ENCODE peak calls at places on chromosomes 11 and 22, in four cellular contexts. Q is fibroblast of lung, E is lung, H is esophagus muscularis mucosa. J is an unnamed sample.

GRCh38 chr22:17576475-17576874 is 13.2 kb downstream of the SLC25A18 start:
- DNase-seq in Q (no peak), E (no peak), H (no peak), J (peak)

GRCh38 chr11:36015806-36016205 is 71.9 kb downstream of the LDLRAD3 start:
- DNase-seq in Q (peak), E (no peak), H (no peak), J (no peak)

GRCh38 chr11:67373916-67374570 is 645 bp upstream of the CLCF1 start:
- DNase-seq in Q (peak), E (peak), H (no peak), J (peak)

GRCh38 chr11:58629857-58630256 is 7.4 kb downstream of the CNTF start:
- DNase-seq in Q (peak), E (no peak), H (no peak), J (peak)

GRCh38 chr11:78042858-78043257 is 19.8 kb upstream of the KCTD14 start:
- DNase-seq in Q (no peak), E (no peak), H (no peak), J (no peak)

GRCh38 chr11:65279713-65280459 is 18.1 kb downstream of the POLA2 start:
- DNase-seq in Q (peak), E (no peak), H (no peak), J (peak)

GRCh38 chr11:27208846-27209245 is 154.2 kb downstream of the CCDC34 start:
- DNase-seq in Q (no peak), E (no peak), H (no peak), J (no peak)

GRCh38 chr22:25111579-25112517 is 87.8 kb upstream of the CRYBB3 start:
- DNase-seq in Q (no peak), E (peak), H (no peak), J (no peak)

GRCh38 chr11:64826062-64826461 is 15.7 kb upstream of the MEN1 start:
- DNase-seq in Q (no peak), E (no peak), H (no peak), J (no peak)

GRCh38 chr22:50738649-50739227 is 734 bp downstream of the ACR start:
- DNase-seq in Q (no peak), E (no peak), H (no peak), J (no peak)

GRCh38 chr11:488992-489391 is 18.1 kb downstream of the RNH1 start:
- DNase-seq in Q (no peak), E (no peak), H (no peak), J (no peak)

DNA sequence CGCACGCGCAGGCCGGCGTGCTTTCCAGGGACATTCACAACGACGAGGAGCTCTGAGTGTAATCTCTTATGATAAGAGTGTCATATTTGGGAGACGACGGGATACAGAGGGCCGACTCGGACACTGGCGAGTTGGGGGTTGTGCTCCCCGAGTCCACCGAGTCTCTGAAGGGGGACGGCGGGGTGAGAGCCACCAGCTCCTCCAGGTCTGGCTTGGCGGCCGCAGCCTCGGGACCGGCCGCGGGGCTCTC is 170.9 kb upstream of the CTSC start:
- DNase-seq in Q (no peak), E (no peak), H (no peak), J (no peak)
- H3K4me3 ChIP-seq in Q (no peak), E (no peak), H (peak), J (no peak)

GRCh38 chr11:8267280-8267679 is 3.6 kb upstream of the LMO1 start:
- DNase-seq in Q (no peak), E (no peak), H (no peak), J (no peak)

GRCh38 chr11:8263769-8264410 is at the start of gene LMO1:
- DNase-seq in Q (peak), E (peak), H (no peak), J (peak)

GRCh38 chr11:8266246-8267241 is 2.9 kb upstream of the LMO1 start:
- DNase-seq in Q (no peak), E (no peak), H (no peak), J (no peak)

GRCh38 chr11:8267831-8268529 is 4.3 kb upstream of the LMO1 start:
- DNase-seq in Q (no peak), E (no peak), H (no peak), J (no peak)

DNA sequence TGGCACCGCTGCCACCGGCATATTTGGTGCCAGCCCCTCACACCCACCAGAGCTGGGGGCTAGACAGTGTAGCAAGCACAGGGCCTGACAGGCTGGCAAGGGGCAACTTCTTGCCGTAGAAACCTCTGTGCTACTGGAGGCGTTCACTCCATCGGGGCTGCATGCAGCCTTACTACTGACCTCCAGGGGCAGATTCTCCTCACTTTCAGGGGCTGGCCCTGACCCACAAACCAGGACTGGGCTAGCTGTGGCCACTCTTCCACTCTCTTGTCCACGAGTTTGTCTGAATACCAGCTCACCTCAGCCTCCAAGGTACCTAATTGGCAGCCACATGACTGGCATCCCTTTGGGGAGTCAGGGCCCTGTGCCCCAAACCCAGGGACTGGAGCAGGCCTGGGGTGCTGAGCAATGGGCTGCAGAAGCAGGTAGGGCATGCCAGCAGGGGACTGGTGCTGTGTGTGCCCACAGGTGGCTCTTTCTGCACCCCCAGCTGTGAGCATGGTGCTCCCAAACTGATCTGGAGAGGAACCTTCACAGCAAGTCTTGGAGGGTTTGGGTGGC is 2.1 kb upstream of the LMO1 start:
- DNase-seq in Q (no peak), E (no peak), H (no peak), J (no peak)
- TF ChIP-seq CTCF in Q (peak), E (no peak), H (no peak), J (peak)

DNA sequence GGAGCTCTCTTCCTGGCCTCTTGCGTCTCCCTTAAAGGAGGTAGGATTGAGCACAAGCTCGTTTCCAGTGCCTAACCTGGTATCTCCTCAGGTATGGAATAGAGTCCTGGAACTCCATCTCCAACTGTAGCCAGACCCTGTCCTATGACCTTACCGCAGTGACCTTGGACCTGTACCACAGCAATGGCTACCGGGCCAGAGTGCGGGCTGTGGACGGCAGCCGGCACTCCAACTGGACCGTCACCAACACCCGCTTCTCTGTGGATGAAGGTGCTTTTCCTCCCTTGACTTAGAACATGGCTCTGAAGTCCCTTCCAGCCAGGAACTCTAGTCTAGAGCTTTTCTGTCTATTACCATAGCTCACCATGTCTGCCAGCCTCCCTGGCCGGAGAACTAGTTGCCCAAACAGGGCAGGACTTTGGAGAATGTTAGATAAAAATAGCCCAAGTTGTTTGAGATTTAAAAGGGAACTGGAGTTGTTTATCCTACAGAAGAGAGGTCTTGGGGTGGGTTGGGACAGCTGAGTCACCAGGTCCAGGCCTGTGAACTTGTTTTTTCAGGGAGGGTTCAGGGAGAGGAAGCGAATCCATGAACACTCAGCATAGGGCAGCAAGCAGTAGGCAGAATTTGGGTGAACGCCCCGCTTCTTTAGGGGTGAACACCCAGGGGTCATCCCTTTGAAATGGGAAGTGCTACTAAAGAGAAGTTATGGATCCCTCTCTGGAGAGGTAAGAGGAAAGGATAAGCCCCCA is 3.3 kb downstream of the IL10RA start:
- DNase-seq in Q (no peak), E (no peak), H (no peak), J (no peak)
- H3K4me3 ChIP-seq in Q (no peak), E (no peak), H (peak), J (no peak)

GRCh38 chr11:10752486-10752885 is 1.4 kb downstream of the CTR9 start:
- DNase-seq in Q (no peak), E (no peak), H (no peak), J (no peak)

GRCh38 chr11:10751581-10751940 is 515 bp downstream of the CTR9 start:
- DNase-seq in Q (no peak), E (no peak), H (no peak), J (peak)

GRCh38 chr11:10749476-10749875 is 1.6 kb upstream of the CTR9 start:
- DNase-seq in Q (no peak), E (no peak), H (no peak), J (no peak)

GRCh38 chr11:10752061-10752460 is 1.0 kb downstream of the CTR9 start:
- DNase-seq in Q (no peak), E (no peak), H (no peak), J (no peak)

GRCh38 chr11:10750838-10751580 is at the start of gene CTR9:
- DNase-seq in Q (peak), E (peak), H (peak), J (peak)
- TF ChIP-seq CTCF in Q (peak), E (no peak), H (peak), J (no peak)

GRCh38 chr11:95231881-95232605 is 1.0 kb upstream of the SESN3 start:
- DNase-seq in Q (peak), E (peak), H (peak), J (peak)
- H3K4me3 ChIP-seq in Q (peak), E (peak), H (peak), J (peak)

J was measured in foreskin fibroblast.